ENCODE peak calls at places on chromosomes 6 and 20, in four cellular contexts. X is H1, H is IMR-90, R is H9. O is an unnamed sample.

GRCh38 chr6:15493437-15494168 is 169.2 kb downstream of the DTNBP1 start:
- DNase-seq in X (no peak), R (peak), H (peak), O (peak)

GRCh38 chr6:3432416-3432815 is 24.4 kb downstream of the SLC22A23 start:
- DNase-seq in X (no peak), R (no peak), H (no peak), O (no peak)

GRCh38 chr6:68635706-68636513 is 828 bp downstream of the ADGRB3 start:
- DNase-seq in H (no peak), X (no peak), R (peak), O (no peak)

GRCh38 chr20:8940311-8940710 is 128.6 kb upstream of the PLCB4 start:
- DNase-seq in R (no peak), X (no peak), H (no peak), O (no peak)

GRCh38 chr6:107400748-107401147 is 58.6 kb downstream of the PDSS2 start:
- DNase-seq in X (no peak), R (no peak), H (no peak), O (no peak)

GRCh38 chr20:15673206-15673605 is 900.0 kb downstream of the KIF16B start:
- DNase-seq in R (no peak), H (peak), X (no peak), O (no peak)

GRCh38 chr20:37564388-37565133 is 36.9 kb upstream of the BLCAP start:
- DNase-seq in R (peak), X (no peak), H (no peak), O (peak)

GRCh38 chr20:6566821-6567220 is 200.7 kb upstream of the BMP2 start:
- DNase-seq in H (peak), X (no peak), R (no peak), O (no peak)

GRCh38 chr6:136655251-136656014 is 105.2 kb upstream of the MAP7 start:
- DNase-seq in H (no peak), X (no peak), R (no peak), O (no peak)
- H3K56ac ChIP-seq in H (no peak), X (no peak), R (no peak), O (no peak)

GRCh38 chr20:21265457-21266190 is 37.5 kb upstream of the XRN2 start:
- DNase-seq in X (no peak), H (no peak), R (no peak), O (no peak)
- H3K56ac ChIP-seq in X (no peak), H (no peak), R (no peak), O (no peak)

GRCh38 chr6:31535538-31536324 is 6.1 kb downstream of the DDX39B start:
- DNase-seq in H (no peak), X (no peak), R (no peak), O (no peak)

GRCh38 chr6:31541059-31541657 is 645 bp downstream of the DDX39B start:
- DNase-seq in R (no peak), X (no peak), H (peak), O (peak)

GRCh38 chr6:31541658-31542521 is at the start of gene DDX39B:
- DNase-seq in X (peak), R (peak), H (peak), O (peak)

GRCh38 chr6:31540640-31541039 is 1.2 kb downstream of the DDX39B start:
- DNase-seq in X (no peak), H (no peak), R (no peak), O (no peak)

DNA sequence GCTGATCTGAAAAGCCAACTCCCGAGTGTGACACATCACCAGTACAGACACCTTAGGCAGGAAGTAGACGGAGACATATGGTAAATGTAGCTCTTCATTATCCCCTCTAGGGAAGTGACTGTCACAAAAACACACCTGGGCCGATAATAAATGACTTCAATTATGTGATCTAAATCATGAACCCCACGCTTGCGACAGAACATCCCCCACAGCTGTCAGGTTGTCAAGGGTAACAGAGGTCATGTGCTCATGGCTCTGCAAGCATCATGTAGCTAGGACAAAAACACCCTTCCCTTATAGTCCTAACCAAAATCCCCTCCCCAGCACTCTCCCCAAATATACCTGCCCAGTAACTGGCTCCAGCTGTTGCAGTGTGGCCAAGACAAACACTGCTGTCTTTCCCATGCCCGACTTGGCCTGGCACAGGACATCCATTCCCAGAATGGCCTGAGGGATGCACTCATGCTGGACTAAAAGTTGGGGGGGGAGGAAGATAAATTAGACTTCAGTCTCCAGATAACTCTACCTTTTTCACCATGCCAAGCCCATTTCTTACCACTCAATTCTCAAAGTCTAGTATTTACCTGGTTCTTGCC is 2.9 kb downstream of the DDX39B start:
- DNase-seq in R (no peak), H (no peak), X (no peak), O (no peak)
- H3K56ac ChIP-seq in R (no peak), H (no peak), X (no peak), O (no peak)

GRCh38 chr20:14313621-14314020 is 23.8 kb downstream of the FLRT3 start:
- DNase-seq in X (no peak), R (no peak), H (peak), O (no peak)

GRCh38 chr20:14307956-14308355 is 29.5 kb downstream of the FLRT3 start:
- DNase-seq in R (no peak), H (no peak), X (no peak), O (no peak)

GRCh38 chr20:14310977-14311654 is 26.3 kb downstream of the FLRT3 start:
- DNase-seq in X (no peak), R (no peak), H (peak), O (no peak)

DNA sequence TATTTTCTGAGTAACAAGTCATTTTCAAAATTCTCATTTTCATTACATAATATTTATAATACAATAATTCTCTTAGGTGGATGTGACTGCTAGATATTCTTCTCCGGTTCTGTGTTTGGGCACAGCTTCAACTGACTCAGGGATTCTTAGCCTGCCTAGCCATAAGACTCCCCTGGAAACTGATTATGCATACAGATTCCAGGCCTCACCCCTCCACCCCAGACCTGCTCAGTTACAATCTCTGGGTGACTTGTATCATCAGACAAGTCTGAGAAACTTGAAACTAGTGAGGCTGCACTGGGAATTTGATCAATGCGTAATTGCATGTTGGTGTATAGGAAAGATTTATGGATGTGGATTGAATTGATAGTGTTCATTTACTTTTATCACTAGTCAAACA is 25.4 kb downstream of the FLRT3 start:
- DNase-seq in R (no peak), X (no peak), H (no peak), O (peak)
- H3K56ac ChIP-seq in R (no peak), X (no peak), H (no peak), O (no peak)